ENCODE peak calls at places on chromosomes 11 and 22, in ten cellular contexts. S is cardiac muscle cell; H is posterior cingulate gyrus; M is HFFc6; U is GM23338; V is smooth muscle cell of the brain vasculature; G is activated CD4-positive, alpha-beta T cell treated with anti-CD3 and anti-CD28 coated beads for 48 hours; I is DMS 273 treated with DMSO at 0.1 percent for 48 hours; X is coronary artery; E is IMR-90. Y is an unnamed sample.

GRCh38 chr11:134674974-134675373 is 262.9 kb upstream of the B3GAT1 start:
- DNase-seq in I (no peak), X (no peak), S (no peak), H (no peak), E (no peak), G (no peak), M (no peak), U (no peak), V (no peak), Y (no peak)

GRCh38 chr22:48765595-48765994 is 1062.1 kb downstream of the BRD1 start:
- DNase-seq in S (no peak), G (no peak), U (no peak), E (no peak), X (peak; percentile 19), H (no peak), V (no peak), M (no peak), I (no peak), Y (no peak)

GRCh38 chr11:57083641-57084385 is 95.1 kb downstream of the OR5AK2 start:
- DNase-seq in S (no peak), H (no peak), M (no peak), I (no peak), E (no peak), V (no peak), U (no peak), X (no peak), G (no peak), Y (no peak)

GRCh38 chr11:95338430-95338991 is 107.5 kb upstream of the SESN3 start:
- DNase-seq in I (peak; percentile 51), M (no peak), E (peak; percentile 10), U (peak; percentile 51), S (peak; percentile 91), X (no peak), V (peak; percentile 57), H (no peak), G (no peak), Y (no peak)

GRCh38 chr11:113796663-113797259 is 17.2 kb downstream of the CLDN25 start:
- DNase-seq in M (peak; percentile 48), U (peak; percentile 87), X (no peak), V (no peak), I (peak; percentile 6), E (peak; percentile 34), S (peak; percentile 52), H (no peak), G (no peak), Y (no peak)

GRCh38 chr11:82225930-82226329 is 507.7 kb downstream of the FAM181B start:
- DNase-seq in M (no peak), X (no peak), E (no peak), U (peak; percentile 36), S (no peak), V (no peak), G (no peak), I (no peak), H (no peak), Y (no peak)

GRCh38 chr11:11022126-11022730 is 164.4 kb upstream of the ZBED5 start:
- DNase-seq in I (no peak), X (no peak), E (peak; percentile 24), S (peak; percentile 50), G (peak; percentile 12), U (peak; percentile 46), M (no peak), V (peak; percentile 9), H (no peak), Y (no peak)

GRCh38 chr11:129143335-129143734 is 48.8 kb downstream of the ARHGAP32 start:
- DNase-seq in E (peak; percentile 99), I (no peak), M (peak; percentile 98), X (peak; percentile 90), S (peak; percentile 100), H (peak; percentile 40), U (no peak), G (no peak), V (peak; percentile 90), Y (peak; percentile 81)

GRCh38 chr11:120413480-120413879 is 77.3 kb downstream of the ARHGEF12 start:
- DNase-seq in G (no peak), H (no peak), E (peak; percentile 85), M (peak; percentile 84), V (no peak), X (no peak), I (no peak), U (no peak), S (peak; percentile 60), Y (no peak)

GRCh38 chr11:14764899-14765527 is 121.4 kb downstream of the PDE3B start:
- DNase-seq in E (peak; percentile 3), X (no peak), M (peak; percentile 16), I (no peak), S (peak; percentile 95), G (peak; percentile 34), V (no peak), H (no peak), U (no peak), Y (peak; percentile 47)

GRCh38 chr22:24460418-24461089 is 33.2 kb downstream of the ADORA2A start:
- DNase-seq in U (no peak), M (no peak), H (no peak), I (no peak), V (no peak), G (peak; percentile 38), E (peak; percentile 28), S (peak; percentile 47), X (no peak), Y (no peak)

GRCh38 chr11:92841719-92842118 is 127.7 kb upstream of the MTNR1B start:
- DNase-seq in M (no peak), I (no peak), U (no peak), H (no peak), S (no peak), G (no peak), E (peak; percentile 6), X (no peak), V (no peak), Y (no peak)

GRCh38 chr11:36453678-36454077 is 56.4 kb downstream of the TRAF6 start:
- DNase-seq in X (no peak), E (peak; percentile 37), G (no peak), S (peak; percentile 14), I (no peak), U (no peak), M (no peak), V (no peak), H (no peak), Y (no peak)

GRCh38 chr22:42780070-42780540 is 59.4 kb upstream of the A4GALT start:
- DNase-seq in V (peak; percentile 94), X (peak; percentile 62), I (peak; percentile 72), S (peak; percentile 97), M (peak; percentile 93), E (peak; percentile 95), G (peak; percentile 45), U (peak; percentile 97), H (no peak), Y (peak; percentile 97)

GRCh38 chr22:49937758-49938564 is 19.5 kb downstream of the CRELD2 start:
- DNase-seq in M (no peak), G (no peak), I (no peak), H (peak; percentile 59), E (no peak), X (no peak), V (no peak), U (no peak), S (peak; percentile 32), Y (no peak)

GRCh38 chr11:95891423-95892177 is 32.3 kb downstream of the MTMR2 start:
- DNase-seq in H (no peak), V (no peak), U (no peak), G (no peak), M (peak; percentile 14), X (no peak), S (no peak), E (peak; percentile 58), I (no peak), Y (no peak)

Y was measured in glomerular endothelial cell.